ENCODE peak calls at places on chromosome 16, in eight cellular contexts. Z is activated CD8-positive, alpha-beta T cell treated with anti-CD3 and anti-CD28 coated beads for 36 hours; E is OCI-LY7; S is sigmoid colon; F is NCI-H510A treated with DMSO at 0.1 percent for 48 hours; B is AG09319; C is stimulated activated naive B cell treated with anti-CD40 and anti-IgM and Interleukin-4, amounts not matched to agents 10 μg/mL and 1 μg/mL and 100 μg/mL, for 72 hours; U is cardiac fibroblast. L is an unnamed sample.

GRCh38 chr16:64455275-64455674 is 666.6 kb downstream of the CDH11 start:
- DNase-seq in E (peak), B (no peak), S (no peak), F (no peak), C (no peak), U (peak), Z (no peak), L (no peak)

GRCh38 chr16:5361322-5361721 is 263.7 kb upstream of the EEF2KMT start:
- DNase-seq in B (no peak), F (no peak), C (no peak), U (no peak), S (no peak), E (no peak), Z (no peak), L (no peak)

GRCh38 chr16:82761858-82762257 is 135.1 kb downstream of the CDH13 start:
- DNase-seq in B (no peak), S (no peak), C (no peak), E (no peak), Z (no peak), U (peak), F (no peak), L (no peak)

GRCh38 chr16:79081292-79082066 is 519.1 kb downstream of the MAF start:
- DNase-seq in B (no peak), C (peak), E (no peak), S (no peak), U (no peak), F (no peak), Z (peak), L (no peak)

GRCh38 chr16:58121132-58121531 is 8.0 kb downstream of the CFAP20 start:
- DNase-seq in S (no peak), E (no peak), C (no peak), B (no peak), Z (no peak), U (no peak), F (no peak), L (no peak)

GRCh38 chr16:20789130-20789529 is 17.1 kb downstream of the ERI2 start:
- DNase-seq in E (no peak), C (no peak), S (no peak), Z (no peak), F (no peak), U (no peak), B (no peak), L (no peak)

GRCh38 chr16:57109500-57110105 is 17.2 kb downstream of the CPNE2 start:
- DNase-seq in C (no peak), B (no peak), U (no peak), F (no peak), Z (no peak), E (no peak), S (no peak), L (no peak)

GRCh38 chr16:65409505-65409904 is 287.6 kb upstream of the CDH11 start:
- DNase-seq in U (no peak), S (no peak), C (no peak), B (no peak), F (no peak), E (no peak), Z (no peak), L (no peak)

GRCh38 chr16:18853694-18854093 is 52.3 kb upstream of the ARL6IP1 start:
- DNase-seq in S (no peak), B (peak), U (no peak), E (no peak), F (no peak), Z (no peak), C (no peak), L (no peak)

GRCh38 chr16:65071371-65072311 is 50.2 kb downstream of the CDH11 start:
- DNase-seq in Z (no peak), B (no peak), F (no peak), E (no peak), S (peak), C (no peak), U (peak), L (no peak)

GRCh38 chr16:74107795-74108610 is 188.6 kb upstream of the PSMD7 start:
- DNase-seq in U (peak), F (peak), B (no peak), Z (peak), S (no peak), E (peak), C (peak), L (peak)

GRCh38 chr16:73048292-73049050 is 543 bp upstream of the ZFHX3 start:
- DNase-seq in Z (no peak), S (peak), B (no peak), U (peak), C (no peak), E (no peak), F (no peak), L (no peak)

GRCh38 chr16:74666425-74667214 is at the start of gene RFWD3:
- DNase-seq in S (peak), Z (peak), C (peak), U (peak), F (peak), B (peak), E (peak), L (peak)

GRCh38 chr16:66935319-66936011 is at the start of gene CES2:
- DNase-seq in E (no peak), B (no peak), S (no peak), F (no peak), C (no peak), Z (no peak), U (peak), L (no peak)

GRCh38 chr16:67277999-67278772 is 1.1 kb upstream of the PLEKHG4 start:
- DNase-seq in C (no peak), Z (no peak), S (no peak), B (peak), U (peak), E (no peak), F (no peak), L (no peak)

GRCh38 chr16:88868974-88869672 is 2.7 kb upstream of the PABPN1L start:
- DNase-seq in Z (no peak), U (no peak), C (no peak), E (no peak), F (no peak), B (no peak), S (no peak), L (no peak)

GRCh38 chr16:10156111-10156510 is 26.1 kb downstream of the GRIN2A start:
- DNase-seq in F (no peak), B (no peak), E (no peak), C (no peak), S (no peak), Z (no peak), U (no peak), L (no peak)

GRCh38 chr16:14427371-14427948 is 202.6 kb downstream of the PARN start:
- DNase-seq in F (no peak), S (no peak), C (no peak), Z (no peak), U (no peak), B (no peak), E (no peak), L (no peak)

GRCh38 chr16:13120557-13120956 is 219.2 kb downstream of the SHISA9 start:
- DNase-seq in Z (no peak), U (no peak), B (no peak), S (no peak), F (no peak), C (no peak), E (no peak), L (no peak)

GRCh38 chr16:88716601-88717001 is 10.3 kb downstream of the CTU2 start:
- DNase-seq in C (no peak), S (no peak), E (no peak), U (no peak), B (no peak), Z (no peak), F (no peak), L (no peak)

GRCh38 chr16:66271074-66272060 is 95.1 kb upstream of the CDH5 start:
- DNase-seq in Z (no peak), C (no peak), B (no peak), E (no peak), U (no peak), F (no peak), S (no peak), L (no peak)

GRCh38 chr16:86298166-86299131 is 211.9 kb upstream of the FOXF1 start:
- DNase-seq in B (no peak), S (peak), E (no peak), F (no peak), U (peak), Z (no peak), C (no peak), L (no peak)

GRCh38 chr16:57380671-57381462 is 8.6 kb downstream of the CX3CL1 start:
- DNase-seq in S (no peak), Z (peak), B (no peak), U (peak), F (no peak), C (no peak), E (no peak), L (peak)

GRCh38 chr16:88456356-88457292 is 3.5 kb downstream of the ZFPM1 start:
- DNase-seq in Z (peak), E (peak), S (no peak), U (no peak), C (peak), F (no peak), B (no peak), L (no peak)

GRCh38 chr16:70418993-70419318 is 19.9 kb downstream of the ST3GAL2 start:
- DNase-seq in U (no peak), S (no peak), B (no peak), Z (no peak), F (no peak), C (no peak), E (no peak), L (no peak)

GRCh38 chr16:67393790-67394270 is 532 bp upstream of the TPPP3 start:
- DNase-seq in F (no peak), B (no peak), U (no peak), Z (no peak), C (no peak), E (no peak), S (peak), L (no peak)

GRCh38 chr16:31471875-31472558 is at the start of gene TGFB1I1:
- DNase-seq in B (peak), Z (no peak), S (peak), C (no peak), E (no peak), F (peak), U (peak), L (no peak)

GRCh38 chr16:24973771-24974461 is 41.3 kb downstream of the ARHGAP17 start:
- DNase-seq in U (no peak), F (no peak), Z (no peak), S (no peak), B (no peak), E (no peak), C (no peak), L (no peak)

GRCh38 chr16:87465306-87465705 is 27.5 kb downstream of the ZCCHC14 start:
- DNase-seq in E (no peak), C (no peak), Z (peak), U (peak), S (peak), F (no peak), B (peak), L (no peak)

GRCh38 chr16:50067290-50067853 is 1.6 kb downstream of the HEATR3 start:
- DNase-seq in C (no peak), B (peak), E (peak), F (peak), S (no peak), Z (peak), U (peak), L (peak)

GRCh38 chr16:50096791-50097190 is 31.0 kb downstream of the HEATR3 start:
- DNase-seq in C (no peak), Z (no peak), U (peak), E (no peak), B (peak), F (no peak), S (no peak), L (no peak)

GRCh38 chr16:685967-686366 is 1.8 kb upstream of the JMJD8 start:
- DNase-seq in E (no peak), F (no peak), C (no peak), U (peak), Z (no peak), S (no peak), B (no peak), L (no peak)

L was measured in GM12865.